ENCODE peak calls at places on chromosomes 16 and 17, in six cellular contexts. W is fibroblast of lung; E is mucosa of descending colon; H is CD4-positive, alpha-beta T cell; A is naive thymus-derived CD4-positive, alpha-beta T cell; U is PC-9. V is an unnamed sample.
A peak's percentile ranks its signal among the peaks of the same experiment; 100 is the strongest.

GRCh38 chr17:27846042-27846655 is 45.8 kb upstream of the NOS2 start:
- DNase-seq in W (no peak), E (peak; percentile 39), H (peak; percentile 20), A (no peak), U (no peak), V (no peak)

GRCh38 chr16:69285240-69285639 is 25.9 kb upstream of the VPS4A start:
- DNase-seq in W (no peak), E (no peak), H (no peak), A (no peak), U (no peak), V (no peak)

GRCh38 chr16:84617068-84617630 is 729 bp downstream of the COTL1 start:
- DNase-seq in W (no peak), E (peak; percentile 44), H (peak; percentile 59), A (peak; percentile 43), U (no peak), V (no peak)

GRCh38 chr17:7853693-7854043 is 1.2 kb upstream of the TMEM88 start:
- DNase-seq in W (no peak), E (peak; percentile 25), H (no peak), A (no peak), U (no peak), V (no peak)

GRCh38 chr17:7330099-7331015 is 1.2 kb upstream of the NEURL4 start:
- DNase-seq in W (peak; percentile 77), E (peak; percentile 78), H (peak; percentile 71), A (peak; percentile 60), U (peak; percentile 73), V (peak; percentile 78)

GRCh38 chr16:14386115-14386514 is 243.9 kb downstream of the PARN start:
- DNase-seq in W (no peak), E (no peak), H (no peak), A (no peak), U (no peak), V (no peak)

GRCh38 chr17:37135581-37135980 is 186.8 kb downstream of the AATF start:
- DNase-seq in W (no peak), E (no peak), H (no peak), A (no peak), U (no peak), V (no peak)

GRCh38 chr17:75475851-75476250 is 19.4 kb downstream of the TMEM94 start:
- DNase-seq in W (peak; percentile 26), E (no peak), H (no peak), A (no peak), U (no peak), V (no peak)

GRCh38 chr16:17440131-17440530 is 30.6 kb downstream of the XYLT1 start:
- DNase-seq in W (no peak), E (no peak), H (no peak), A (no peak), U (no peak), V (no peak)

GRCh38 chr17:31595076-31595475 is 203.6 kb downstream of the RAB11FIP4 start:
- DNase-seq in W (peak; percentile 78), E (no peak), H (no peak), A (no peak), U (peak; percentile 79), V (no peak)

GRCh38 chr17:41579484-41580243 is 7.0 kb downstream of the KRT14 start:
- DNase-seq in W (peak; percentile 55), E (peak; percentile 94), H (peak; percentile 43), A (peak; percentile 33), U (peak; percentile 62), V (peak; percentile 54)

GRCh38 chr17:40872416-40872815 is 5.4 kb upstream of the KRT12 start:
- DNase-seq in W (peak; percentile 20), E (no peak), H (no peak), A (no peak), U (no peak), V (no peak)

GRCh38 chr17:27481327-27481726 is 25.1 kb downstream of the KSR1 start:
- DNase-seq in W (no peak), E (peak; percentile 24), H (peak; percentile 49), A (no peak), U (no peak), V (peak; percentile 16)

GRCh38 chr16:12228079-12228606 is 251.6 kb downstream of the SNX29 start:
- DNase-seq in W (no peak), E (no peak), H (no peak), A (no peak), U (no peak), V (no peak)

GRCh38 chr17:31216053-31216751 is 80.8 kb downstream of the OMG start:
- DNase-seq in W (peak; percentile 77), E (no peak), H (no peak), A (no peak), U (peak; percentile 53), V (no peak)

GRCh38 chr16:89330177-89330856 is 112.8 kb downstream of the ZNF778 start:
- DNase-seq in W (peak; percentile 78), E (no peak), H (no peak), A (no peak), U (peak; percentile 97), V (peak; percentile 47)

GRCh38 chr17:9802294-9802693 is 10.9 kb upstream of the DHRS7C start:
- DNase-seq in W (peak; percentile 5), E (no peak), H (no peak), A (no peak), U (peak; percentile 92), V (no peak)

GRCh38 chr16:17414421-17414820 is 56.3 kb downstream of the XYLT1 start:
- DNase-seq in W (no peak), E (no peak), H (no peak), A (no peak), U (no peak), V (no peak)

GRCh38 chr17:76528156-76528527 is 9.4 kb downstream of the CYGB start:
- DNase-seq in W (no peak), E (no peak), H (no peak), A (no peak), U (no peak), V (no peak)

GRCh38 chr17:13957636-13958035 is 111.7 kb upstream of the COX10 start:
- DNase-seq in W (peak; percentile 3), E (no peak), H (no peak), A (no peak), U (no peak), V (no peak)

GRCh38 chr16:82061861-82062525 is 26.9 kb downstream of the HSD17B2 start:
- DNase-seq in W (peak; percentile 43), E (no peak), H (no peak), A (no peak), U (no peak), V (no peak)

DNA sequence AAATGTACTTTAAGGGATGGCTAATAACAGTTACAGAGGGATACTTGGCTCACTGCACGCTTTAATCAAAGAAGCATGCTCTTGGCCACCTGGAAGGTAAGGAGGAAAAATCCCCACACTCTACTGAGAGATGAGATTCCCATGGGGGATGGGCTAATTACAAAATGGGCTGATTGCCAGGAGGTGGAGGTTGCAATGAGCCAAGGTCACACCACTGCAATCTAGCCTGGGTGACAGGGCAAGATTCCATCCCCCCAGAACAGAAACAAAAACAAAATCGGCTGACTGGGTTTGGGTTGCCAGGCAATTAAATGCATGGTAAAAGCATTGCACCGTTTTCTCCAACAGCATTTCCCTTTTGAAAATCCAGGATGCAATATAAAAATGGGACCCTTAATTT is 18.0 kb downstream of the N4BP1 start:
- DNase-seq in W (no peak), E (no peak), H (no peak), A (no peak), U (no peak), V (no peak)
- H3K9me3 ChIP-seq in W (no peaks in the 10 kb centered on the region), E (peaks cover 19% of the 10 kb centered on the region), H (peaks cover 12% of the 10 kb centered on the region), A (no peaks in the 10 kb centered on the region), U (peaks cover 34% of the 10 kb centered on the region), V (no peaks in the 10 kb centered on the region)

DNA sequence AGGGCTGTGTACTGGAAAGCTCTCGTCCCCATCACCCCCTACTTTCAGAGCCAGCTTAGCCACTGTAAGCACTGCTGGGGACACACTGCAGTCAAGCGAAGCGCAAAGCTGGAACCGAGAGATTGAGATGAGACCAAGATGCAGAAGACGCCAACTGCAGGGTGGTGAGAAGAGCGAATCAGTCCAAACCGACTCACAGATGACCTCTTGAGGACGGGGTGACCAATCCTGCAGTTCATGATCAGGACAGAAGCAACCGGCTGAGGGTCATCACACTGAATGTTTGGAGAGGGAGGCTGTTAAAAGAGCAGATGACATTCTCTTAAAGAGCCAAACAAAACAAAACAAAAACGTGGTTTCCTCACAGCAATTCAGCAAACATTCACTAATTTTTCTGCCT is 8.5 kb downstream of the HASPIN start:
- DNase-seq in W (no peak), E (peak; percentile 25), H (no peak), A (no peak), U (no peak), V (no peak)
- H3K9me3 ChIP-seq in W (no peaks in the 10 kb centered on the region), E (no peaks in the 10 kb centered on the region), H (no peaks in the 10 kb centered on the region), A (no peaks in the 10 kb centered on the region), U (no peaks in the 10 kb centered on the region), V (no peaks in the 10 kb centered on the region)

GRCh38 chr17:3827124-3827773 is 18.8 kb downstream of the NCBP3 start:
- DNase-seq in W (peak; percentile 65), E (peak; percentile 90), H (peak; percentile 66), A (peak; percentile 22), U (peak; percentile 44), V (peak; percentile 66)
- H3K9me3 ChIP-seq in W (no peaks in the 10 kb centered on the region), E (no peaks in the 10 kb centered on the region), H (no peaks in the 10 kb centered on the region), A (no peaks in the 10 kb centered on the region), U (no peaks in the 10 kb centered on the region), V (no peaks in the 10 kb centered on the region)

DNA sequence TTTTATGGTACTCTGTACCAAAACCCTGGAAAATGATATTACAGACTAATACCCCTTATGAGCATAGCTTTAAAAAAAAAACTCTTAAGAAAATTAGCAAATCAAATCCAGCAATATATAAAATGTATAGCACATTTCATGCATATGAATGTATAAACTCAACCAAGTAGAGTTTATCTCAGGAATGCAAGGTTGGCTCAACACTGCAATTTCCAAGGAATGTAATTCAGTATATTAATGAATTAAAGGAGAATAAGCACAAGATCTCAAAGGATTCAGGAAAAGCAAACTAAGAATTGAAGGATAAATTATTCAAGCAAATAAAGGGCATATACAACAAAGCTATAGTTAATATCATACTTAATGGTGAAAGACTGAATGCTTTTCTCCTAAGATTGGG is 61.9 kb upstream of the RPL38 start:
- DNase-seq in W (no peak), E (no peak), H (no peak), A (no peak), U (no peak), V (no peak)
- H3K9me3 ChIP-seq in W (no peaks in the 10 kb centered on the region), E (peaks cover 23% of the 10 kb centered on the region), H (peaks cover 36% of the 10 kb centered on the region), A (peaks cover 5% of the 10 kb centered on the region), U (peaks cover 4% of the 10 kb centered on the region), V (peaks cover 5% of the 10 kb centered on the region)